ENCODE peak calls at places on chromosomes 11 and 22, in seven cellular contexts. R, T, U, I, G, S and A are unnamed samples.
A peak's percentile ranks its signal among the peaks of the same experiment; 100 is the strongest.

GRCh38 chr11:61833478-61833877 is 5.4 kb downstream of the FADS2 start:
- DNase-seq in R (no peak), T (no peak), U (no peak), I (peak; percentile 21), G (peak; percentile 37), S (no peak), A (no peak)

GRCh38 chr22:39575552-39575825 is 4.9 kb downstream of the CACNA1I start:
- DNase-seq in R (no peak), T (no peak), U (no peak), I (no peak), G (no peak), S (no peak), A (no peak)

GRCh38 chr22:39110631-39111561 is 13.9 kb downstream of the APOBEC3H start:
- DNase-seq in R (no peak), T (no peak), U (no peak), I (no peak), G (peak; percentile 21), S (no peak), A (no peak)

GRCh38 chr11:96335389-96335788 is 7.6 kb downstream of the MAML2 start:
- DNase-seq in R (no peak), T (no peak), U (no peak), I (no peak), G (no peak), S (no peak), A (no peak)

GRCh38 chr11:64531422-64531821 is 59.6 kb upstream of the SLC22A12 start:
- DNase-seq in R (no peak), T (no peak), U (no peak), I (no peak), G (no peak), S (no peak), A (no peak)

GRCh38 chr11:11171285-11171684 is 181.8 kb downstream of the CSNK2A3 start:
- DNase-seq in R (no peak), T (peak; percentile 43), U (no peak), I (no peak), G (no peak), S (peak; percentile 45), A (no peak)

GRCh38 chr22:43449831-43450225 is 38.0 kb downstream of the MPPED1 start:
- DNase-seq in R (no peak), T (no peak), U (no peak), I (no peak), G (peak; percentile 40), S (no peak), A (no peak)

GRCh38 chr11:46071091-46071490 is 50.2 kb downstream of the PHF21A start:
- DNase-seq in R (no peak), T (no peak), U (no peak), I (no peak), G (no peak), S (no peak), A (no peak)

GRCh38 chr22:49944399-49944891 is 16.1 kb upstream of the PIM3 start:
- DNase-seq in R (no peak), T (no peak), U (no peak), I (no peak), G (no peak), S (no peak), A (no peak)

GRCh38 chr11:47270331-47271271 is 668 bp downstream of the MADD start:
- DNase-seq in R (peak; percentile 44), T (peak; percentile 64), U (no peak), I (peak; percentile 62), G (peak; percentile 69), S (peak; percentile 45), A (peak; percentile 53)

GRCh38 chr22:47116426-47117341 is 354.2 kb downstream of the TBC1D22A start:
- DNase-seq in R (no peak), T (no peak), U (no peak), I (no peak), G (no peak), S (no peak), A (no peak)

GRCh38 chr22:32747588-32747987 is 53.9 kb upstream of the TIMP3 start:
- DNase-seq in R (no peak), T (no peak), U (no peak), I (peak; percentile 51), G (no peak), S (no peak), A (no peak)

GRCh38 chr11:62604460-62605130 is 2.9 kb upstream of the MTA2 start:
- DNase-seq in R (no peak), T (no peak), U (no peak), I (peak; percentile 40), G (no peak), S (peak; percentile 56), A (no peak)

GRCh38 chr11:74168838-74169237 is 2.0 kb downstream of the C2CD3 start:
- DNase-seq in R (no peak), T (no peak), U (no peak), I (no peak), G (no peak), S (no peak), A (no peak)
- H3K4me1 ChIP-seq in R (peaks cover 32% of the 10 kb centered on the region), T (peaks cover 10% of the 10 kb centered on the region), U (peaks cover 13% of the 10 kb centered on the region), I (peaks cover 3% of the 10 kb centered on the region), G (peaks cover 12% of the 10 kb centered on the region), S (peaks cover 30% of the 10 kb centered on the region), A (peaks cover 5% of the 10 kb centered on the region)

GRCh38 chr11:70034740-70035365 is 43.3 kb upstream of the ANO1 start:
- DNase-seq in R (no peak), T (no peak), U (no peak), I (no peak), G (no peak), S (no peak), A (peak; percentile 16)
- H3K9me3 ChIP-seq in R (peaks cover 27% of the 10 kb centered on the region), T (no peaks in the 10 kb centered on the region), U (peaks cover 14% of the 10 kb centered on the region), I (peaks cover 3% of the 10 kb centered on the region), G (peaks cover 3% of the 10 kb centered on the region), S (no peaks in the 10 kb centered on the region), A (no peaks in the 10 kb centered on the region)

GRCh38 chr22:45508814-45509213 is 6.1 kb downstream of the FBLN1 start:
- DNase-seq in R (no peak), T (no peak), U (no peak), I (no peak), G (no peak), S (no peak), A (no peak)

GRCh38 chr22:45511847-45512261 is 9.2 kb downstream of the FBLN1 start:
- DNase-seq in R (no peak), T (peak; percentile 91), U (no peak), I (peak; percentile 87), G (peak; percentile 86), S (peak; percentile 48), A (peak; percentile 52)

GRCh38 chr22:45512363-45512762 is 9.7 kb downstream of the FBLN1 start:
- DNase-seq in R (no peak), T (no peak), U (no peak), I (no peak), G (no peak), S (no peak), A (no peak)

GRCh38 chr22:45507798-45508197 is 5.1 kb downstream of the FBLN1 start:
- DNase-seq in R (no peak), T (no peak), U (no peak), I (no peak), G (no peak), S (no peak), A (no peak)

DNA sequence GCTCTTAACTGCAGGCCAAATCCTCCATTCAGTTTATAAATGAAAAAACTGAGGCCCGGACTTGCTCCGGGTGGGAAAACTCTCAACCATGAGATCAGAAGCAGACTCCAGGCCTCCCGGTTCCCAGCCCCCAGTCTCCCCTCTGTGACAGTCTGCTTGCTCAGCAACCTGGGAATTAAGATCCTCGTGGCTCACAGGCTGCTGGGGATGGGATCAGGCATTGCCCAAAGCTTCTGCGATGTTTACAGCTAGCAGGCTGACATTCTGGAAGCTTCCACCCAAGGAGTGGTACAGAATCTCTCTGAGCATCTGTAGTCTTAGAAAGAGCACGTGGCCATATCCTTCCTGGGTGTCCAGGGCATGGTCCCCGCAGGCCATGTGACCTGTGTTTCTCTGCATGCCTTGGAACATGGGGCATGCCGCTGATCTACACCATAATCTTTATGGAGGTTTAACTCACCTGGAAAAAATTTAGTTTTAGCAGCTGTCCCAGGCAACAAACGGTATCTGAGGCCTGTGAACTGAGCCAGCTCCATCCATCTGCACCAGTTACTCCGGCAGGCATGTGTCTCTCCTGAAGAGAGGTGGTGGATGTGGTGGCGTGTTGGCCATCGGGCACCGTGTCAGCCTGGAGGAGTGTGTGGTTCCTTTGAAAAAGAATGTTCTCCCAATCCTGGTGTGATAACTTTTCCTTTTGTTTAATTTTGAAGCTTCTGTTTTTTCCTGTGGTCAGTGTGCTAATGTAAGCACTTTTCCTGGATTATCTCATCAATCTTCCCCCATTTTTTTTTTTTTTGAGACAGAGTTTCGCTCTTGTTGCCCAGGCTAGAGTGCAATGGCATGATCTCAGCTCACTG is 7.9 kb downstream of the FBLN1 start:
- DNase-seq in R (no peak), T (peak; percentile 53), U (no peak), I (peak; percentile 43), G (no peak), S (no peak), A (no peak)
- H3K4me1 ChIP-seq in R (no peaks in the 10 kb centered on the region), T (peaks cover 14% of the 10 kb centered on the region), U (no peaks in the 10 kb centered on the region), I (no peaks in the 10 kb centered on the region), G (no peaks in the 10 kb centered on the region), S (peaks cover 6% of the 10 kb centered on the region), A (no peaks in the 10 kb centered on the region)

DNA sequence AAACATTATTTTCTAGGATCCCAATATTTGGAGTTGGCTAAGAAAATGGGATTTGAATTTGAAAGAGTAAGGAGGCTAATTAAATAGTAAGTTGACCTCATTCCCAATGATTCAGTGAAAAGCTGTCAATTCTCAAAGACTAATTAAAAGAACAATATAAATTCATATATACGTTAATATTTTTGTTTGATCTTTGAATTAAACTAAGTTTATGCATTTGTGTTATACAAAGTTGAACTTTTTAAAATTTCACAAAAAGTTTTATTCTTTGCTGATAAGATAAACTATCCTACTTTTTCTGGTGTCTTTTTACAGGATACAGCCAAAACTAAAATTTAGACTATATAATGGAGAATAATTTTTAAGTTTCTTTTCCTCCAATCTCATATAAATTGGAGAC is at the start of gene OR5L1:
- DNase-seq in R (no peak), T (no peak), U (no peak), I (no peak), G (no peak), S (no peak), A (no peak)
- H3K9me3 ChIP-seq in R (no peaks in the 10 kb centered on the region), T (no peaks in the 10 kb centered on the region), U (peaks cover 10% of the 10 kb centered on the region), I (no peaks in the 10 kb centered on the region), G (no peaks in the 10 kb centered on the region), S (no peaks in the 10 kb centered on the region), A (no peaks in the 10 kb centered on the region)

DNA sequence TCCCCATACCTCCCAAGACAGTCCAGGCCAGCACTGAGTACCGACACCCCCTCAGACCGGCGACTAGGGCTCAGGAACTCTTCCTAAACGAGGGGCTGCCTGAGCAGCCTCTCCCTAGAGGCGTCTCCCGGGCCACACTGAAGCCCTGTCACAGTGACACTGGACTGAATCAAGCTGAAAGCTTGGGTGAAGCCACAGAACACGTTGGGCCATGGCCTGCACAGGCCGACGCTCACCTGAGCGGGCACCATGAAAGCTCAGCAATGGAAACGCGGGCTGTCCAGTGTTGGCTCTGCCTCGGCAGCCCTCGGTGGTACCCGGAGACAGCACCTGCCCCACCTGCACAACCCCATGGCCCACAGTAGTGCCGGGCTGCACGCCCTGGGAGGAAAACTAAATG is 42.7 kb upstream of the MOB2 start:
- DNase-seq in R (no peak), T (no peak), U (no peak), I (peak; percentile 28), G (no peak), S (no peak), A (no peak)
- H3K4me1 ChIP-seq in R (no peaks in the 10 kb centered on the region), T (peaks cover 3% of the 10 kb centered on the region), U (peaks cover 19% of the 10 kb centered on the region), I (peaks cover 21% of the 10 kb centered on the region), G (peaks cover 7% of the 10 kb centered on the region), S (no peaks in the 10 kb centered on the region), A (peaks cover 7% of the 10 kb centered on the region)